ENCODE peak calls at places on chromosomes 16 and 17, in ten cellular contexts. One of them, this sample, is unnamed.

GRCh38 chr17:6755731-6756184 is at the start of gene XAF1:
- DNase-seq in stomach: peak; percentile 46
- DNase-seq in AG10803: peak; percentile 63
- DNase-seq in GM12891: no peak
- DNase-seq in C1 segment of cervical spinal cord: no peak
- DNase-seq in SHP77: no peak
- DNase-seq in GM19239: no peak
- DNase-seq in stimulated activated CD8-positive, alpha-beta memory T cell treated with anti-CD3 and anti-CD28 coated beads, Interleukin-7, amount 100 ng/mL, for 4 hours: peak; percentile 58
- DNase-seq in H54: no peak
- DNase-seq in GF-D8: no peak
- DNase-seq in this sample: no peak

GRCh38 chr17:3800362-3801042 is 486 bp downstream of the ITGAE start:
- DNase-seq in GF-D8: no peak
- DNase-seq in stimulated activated CD8-positive, alpha-beta memory T cell treated with anti-CD3 and anti-CD28 coated beads, Interleukin-7, amount 100 ng/mL, for 4 hours: no peak
- DNase-seq in stomach: peak; percentile 20
- DNase-seq in H54: no peak
- DNase-seq in GM12891: no peak
- DNase-seq in AG10803: no peak
- DNase-seq in C1 segment of cervical spinal cord: no peak
- DNase-seq in SHP77: no peak
- DNase-seq in GM19239: no peak
- DNase-seq in this sample: no peak

GRCh38 chr17:76497979-76498885 is 3.0 kb downstream of the RHBDF2 start:
- DNase-seq in AG10803: peak; percentile 83
- DNase-seq in GM12891: no peak
- DNase-seq in SHP77: peak; percentile 62
- DNase-seq in stimulated activated CD8-positive, alpha-beta memory T cell treated with anti-CD3 and anti-CD28 coated beads, Interleukin-7, amount 100 ng/mL, for 4 hours: no peak
- DNase-seq in stomach: peak; percentile 81
- DNase-seq in GM19239: no peak
- DNase-seq in C1 segment of cervical spinal cord: peak; percentile 45
- DNase-seq in GF-D8: no peak
- DNase-seq in H54: peak; percentile 82
- DNase-seq in this sample: no peak

GRCh38 chr16:84996365-84996764 is 15.0 kb downstream of the ZDHHC7 start:
- DNase-seq in H54: no peak
- DNase-seq in stomach: no peak
- DNase-seq in GM19239: no peak
- DNase-seq in GM12891: no peak
- DNase-seq in AG10803: no peak
- DNase-seq in SHP77: no peak
- DNase-seq in C1 segment of cervical spinal cord: no peak
- DNase-seq in GF-D8: no peak
- DNase-seq in stimulated activated CD8-positive, alpha-beta memory T cell treated with anti-CD3 and anti-CD28 coated beads, Interleukin-7, amount 100 ng/mL, for 4 hours: no peak
- DNase-seq in this sample: no peak

GRCh38 chr16:87086156-87086555 is 231.0 kb downstream of the C16orf95 start:
- DNase-seq in GF-D8: no peak
- DNase-seq in SHP77: no peak
- DNase-seq in stomach: no peak
- DNase-seq in GM12891: no peak
- DNase-seq in H54: peak; percentile 26
- DNase-seq in stimulated activated CD8-positive, alpha-beta memory T cell treated with anti-CD3 and anti-CD28 coated beads, Interleukin-7, amount 100 ng/mL, for 4 hours: no peak
- DNase-seq in C1 segment of cervical spinal cord: no peak
- DNase-seq in AG10803: peak; percentile 59
- DNase-seq in GM19239: no peak
- DNase-seq in this sample: no peak

GRCh38 chr17:73738751-73739575 is 94.7 kb upstream of the SDK2 start:
- DNase-seq in GF-D8: no peak
- DNase-seq in GM19239: no peak
- DNase-seq in SHP77: no peak
- DNase-seq in stimulated activated CD8-positive, alpha-beta memory T cell treated with anti-CD3 and anti-CD28 coated beads, Interleukin-7, amount 100 ng/mL, for 4 hours: no peak
- DNase-seq in GM12891: no peak
- DNase-seq in AG10803: no peak
- DNase-seq in H54: no peak
- DNase-seq in C1 segment of cervical spinal cord: no peak
- DNase-seq in stomach: no peak
- DNase-seq in this sample: no peak

GRCh38 chr16:12027558-12027957 is 51.0 kb downstream of the SNX29 start:
- DNase-seq in GM19239: no peak
- DNase-seq in stimulated activated CD8-positive, alpha-beta memory T cell treated with anti-CD3 and anti-CD28 coated beads, Interleukin-7, amount 100 ng/mL, for 4 hours: no peak
- DNase-seq in GF-D8: no peak
- DNase-seq in GM12891: no peak
- DNase-seq in AG10803: no peak
- DNase-seq in stomach: no peak
- DNase-seq in SHP77: no peak
- DNase-seq in C1 segment of cervical spinal cord: no peak
- DNase-seq in H54: no peak
- DNase-seq in this sample: no peak

GRCh38 chr16:11071829-11072228 is 127.5 kb downstream of the CLEC16A start:
- DNase-seq in AG10803: no peak
- DNase-seq in GM19239: no peak
- DNase-seq in stimulated activated CD8-positive, alpha-beta memory T cell treated with anti-CD3 and anti-CD28 coated beads, Interleukin-7, amount 100 ng/mL, for 4 hours: no peak
- DNase-seq in stomach: no peak
- DNase-seq in H54: no peak
- DNase-seq in GM12891: no peak
- DNase-seq in SHP77: no peak
- DNase-seq in GF-D8: no peak
- DNase-seq in C1 segment of cervical spinal cord: no peak
- DNase-seq in this sample: no peak

GRCh38 chr17:64236827-64237403 is 26.1 kb downstream of the TEX2 start:
- DNase-seq in AG10803: no peak
- DNase-seq in stimulated activated CD8-positive, alpha-beta memory T cell treated with anti-CD3 and anti-CD28 coated beads, Interleukin-7, amount 100 ng/mL, for 4 hours: no peak
- DNase-seq in C1 segment of cervical spinal cord: no peak
- DNase-seq in SHP77: no peak
- DNase-seq in GM12891: no peak
- DNase-seq in GF-D8: no peak
- DNase-seq in H54: no peak
- DNase-seq in GM19239: no peak
- DNase-seq in stomach: no peak
- DNase-seq in this sample: no peak

GRCh38 chr16:705748-706188 is at the start of gene FBXL16:
- DNase-seq in stimulated activated CD8-positive, alpha-beta memory T cell treated with anti-CD3 and anti-CD28 coated beads, Interleukin-7, amount 100 ng/mL, for 4 hours: no peak
- DNase-seq in AG10803: no peak
- DNase-seq in SHP77: no peak
- DNase-seq in C1 segment of cervical spinal cord: peak; percentile 27
- DNase-seq in GM19239: no peak
- DNase-seq in GM12891: no peak
- DNase-seq in H54: peak; percentile 88
- DNase-seq in GF-D8: no peak
- DNase-seq in stomach: no peak
- DNase-seq in this sample: no peak